ENCODE peak calls at places on chromosomes 2 and 18, in six cellular contexts. One of them, this sample, is unnamed.

GRCh38 chr2:159427048-159427447 is 140.5 kb upstream of the WDSUB1 start:
- DNase-seq in mesothelial cell of epicardium: no peak
- DNase-seq in kidney tubule cell: no peak
- DNase-seq in CD8-positive, alpha-beta T cell: no peak
- DNase-seq in RWPE2: no peak
- DNase-seq in iPS DF 19.7: no peak
- DNase-seq in this sample: no peak

GRCh38 chr2:236833501-236834186 is 252.0 kb upstream of the COPS8 start:
- DNase-seq in mesothelial cell of epicardium: no peak
- DNase-seq in kidney tubule cell: peak
- DNase-seq in CD8-positive, alpha-beta T cell: no peak
- DNase-seq in RWPE2: no peak
- DNase-seq in iPS DF 19.7: no peak
- DNase-seq in this sample: no peak

GRCh38 chr2:37324786-37325624 is at the start of gene PRKD3:
- DNase-seq in mesothelial cell of epicardium: peak
- DNase-seq in kidney tubule cell: peak
- DNase-seq in CD8-positive, alpha-beta T cell: no peak
- DNase-seq in RWPE2: no peak
- DNase-seq in iPS DF 19.7: no peak
- DNase-seq in this sample: peak

GRCh38 chr18:35991696-35992095 is 19.2 kb downstream of the RMP24 start:
- DNase-seq in mesothelial cell of epicardium: no peak
- DNase-seq in kidney tubule cell: no peak
- DNase-seq in CD8-positive, alpha-beta T cell: no peak
- DNase-seq in RWPE2: no peak
- DNase-seq in iPS DF 19.7: no peak
- DNase-seq in this sample: no peak

GRCh38 chr2:184162426-184162825 is 435.9 kb upstream of the ZNF804A start:
- DNase-seq in mesothelial cell of epicardium: no peak
- DNase-seq in kidney tubule cell: no peak
- DNase-seq in CD8-positive, alpha-beta T cell: no peak
- DNase-seq in RWPE2: no peak
- DNase-seq in iPS DF 19.7: no peak
- DNase-seq in this sample: no peak

GRCh38 chr2:25597881-25598280 is 75.5 kb downstream of the DTNB start:
- DNase-seq in mesothelial cell of epicardium: no peak
- DNase-seq in kidney tubule cell: no peak
- DNase-seq in CD8-positive, alpha-beta T cell: no peak
- DNase-seq in RWPE2: no peak
- DNase-seq in iPS DF 19.7: no peak
- DNase-seq in this sample: no peak

GRCh38 chr2:170222842-170223241 is 44.9 kb downstream of the MYO3B start:
- DNase-seq in mesothelial cell of epicardium: no peak
- DNase-seq in kidney tubule cell: no peak
- DNase-seq in CD8-positive, alpha-beta T cell: no peak
- DNase-seq in RWPE2: no peak
- DNase-seq in iPS DF 19.7: no peak
- DNase-seq in this sample: no peak

GRCh38 chr18:57925706-57926105 is 118.3 kb upstream of the NEDD4L start:
- DNase-seq in mesothelial cell of epicardium: no peak
- DNase-seq in kidney tubule cell: peak
- DNase-seq in CD8-positive, alpha-beta T cell: no peak
- DNase-seq in RWPE2: no peak
- DNase-seq in iPS DF 19.7: no peak
- DNase-seq in this sample: no peak

GRCh38 chr18:27948981-27949380 is 227.9 kb downstream of the CDH2 start:
- DNase-seq in mesothelial cell of epicardium: no peak
- DNase-seq in kidney tubule cell: no peak
- DNase-seq in CD8-positive, alpha-beta T cell: no peak
- DNase-seq in RWPE2: no peak
- DNase-seq in iPS DF 19.7: no peak
- DNase-seq in this sample: no peak

GRCh38 chr2:236073246-236073645 is 94.9 kb downstream of the GBX2 start:
- DNase-seq in mesothelial cell of epicardium: no peak
- DNase-seq in kidney tubule cell: no peak
- DNase-seq in CD8-positive, alpha-beta T cell: no peak
- DNase-seq in RWPE2: no peak
- DNase-seq in iPS DF 19.7: no peak
- DNase-seq in this sample: no peak

GRCh38 chr18:74152270-74152669 is 3.9 kb downstream of the TIMM21 start:
- DNase-seq in mesothelial cell of epicardium: no peak
- DNase-seq in kidney tubule cell: no peak
- DNase-seq in CD8-positive, alpha-beta T cell: no peak
- DNase-seq in RWPE2: no peak
- DNase-seq in iPS DF 19.7: no peak
- DNase-seq in this sample: no peak

GRCh38 chr2:100742884-100743283 is 77.1 kb upstream of the NPAS2 start:
- DNase-seq in mesothelial cell of epicardium: no peak
- DNase-seq in kidney tubule cell: peak
- DNase-seq in CD8-positive, alpha-beta T cell: no peak
- DNase-seq in RWPE2: no peak
- DNase-seq in iPS DF 19.7: no peak
- DNase-seq in this sample: no peak

GRCh38 chr2:47437287-47437686 is 34.3 kb downstream of the MSH2 start:
- DNase-seq in mesothelial cell of epicardium: no peak
- DNase-seq in kidney tubule cell: peak
- DNase-seq in CD8-positive, alpha-beta T cell: no peak
- DNase-seq in RWPE2: no peak
- DNase-seq in iPS DF 19.7: no peak
- DNase-seq in this sample: no peak

GRCh38 chr2:54964271-54964670 is 86.0 kb downstream of the RTN4 start:
- DNase-seq in mesothelial cell of epicardium: no peak
- DNase-seq in kidney tubule cell: peak
- DNase-seq in CD8-positive, alpha-beta T cell: no peak
- DNase-seq in RWPE2: no peak
- DNase-seq in iPS DF 19.7: no peak
- DNase-seq in this sample: no peak

GRCh38 chr2:230939691-230940475 is 14.8 kb upstream of the GPR55 start:
- DNase-seq in mesothelial cell of epicardium: no peak
- DNase-seq in kidney tubule cell: no peak
- DNase-seq in CD8-positive, alpha-beta T cell: no peak
- DNase-seq in RWPE2: no peak
- DNase-seq in iPS DF 19.7: no peak
- DNase-seq in this sample: no peak

GRCh38 chr2:19541884-19542283 is 183.5 kb upstream of the OSR1 start:
- DNase-seq in mesothelial cell of epicardium: no peak
- DNase-seq in kidney tubule cell: no peak
- DNase-seq in CD8-positive, alpha-beta T cell: no peak
- DNase-seq in RWPE2: no peak
- DNase-seq in iPS DF 19.7: peak
- DNase-seq in this sample: no peak

GRCh38 chr18:39274535-39274934 is 1708.9 kb upstream of the CELF4 start:
- DNase-seq in mesothelial cell of epicardium: no peak
- DNase-seq in kidney tubule cell: no peak
- DNase-seq in CD8-positive, alpha-beta T cell: no peak
- DNase-seq in RWPE2: no peak
- DNase-seq in iPS DF 19.7: no peak
- DNase-seq in this sample: no peak

GRCh38 chr2:175404839-175405238 is 223.3 kb upstream of the ATP5MC3 start:
- DNase-seq in mesothelial cell of epicardium: no peak
- DNase-seq in kidney tubule cell: no peak
- DNase-seq in CD8-positive, alpha-beta T cell: no peak
- DNase-seq in RWPE2: no peak
- DNase-seq in iPS DF 19.7: no peak
- DNase-seq in this sample: no peak

This sample was measured in activated CD8-positive, alpha-beta memory T cell treated with anti-CD3 and anti-CD28 coated beads, Interleukin-2, amount 50 U/mL, for 4 hours.